ENCODE peak calls at places on chromosomes 5 and 9, in five cellular contexts. B is uterus, S is GM12878, Z is HCT116, G is lower leg skin. A is an unnamed sample.

GRCh38 chr5:177089825-177090641 is 3.3 kb downstream of the FGFR4 start:
- DNase-seq in B (no peak), S (no peak), Z (no peak), G (no peak), A (no peak)

GRCh38 chr9:127452481-127453092 is 1.3 kb downstream of the LRSAM1 start:
- DNase-seq in B (peak), S (no peak), Z (no peak), G (no peak), A (peak)

GRCh38 chr5:40834391-40834848 is 602 bp downstream of the RPL37 start:
- DNase-seq in B (no peak), S (no peak), Z (no peak), G (no peak), A (peak)

GRCh38 chr5:67353500-67353931 is 156.9 kb upstream of the CD180 start:
- DNase-seq in B (no peak), S (no peak), Z (no peak), G (no peak), A (no peak)

GRCh38 chr9:130129425-130130061 is 42.7 kb upstream of the NCS1 start:
- DNase-seq in B (no peak), S (no peak), Z (no peak), G (no peak), A (no peak)

GRCh38 chr9:126919193-126919592 is 4.6 kb downstream of the RALGPS1 start:
- DNase-seq in B (no peak), S (no peak), Z (no peak), G (no peak), A (no peak)

GRCh38 chr5:10513501-10514442 is 50.1 kb upstream of the ANKRD33B start:
- DNase-seq in B (no peak), S (no peak), Z (no peak), G (no peak), A (no peak)

GRCh38 chr9:96185518-96186156 is 116.3 kb downstream of the HSD17B3 start:
- DNase-seq in B (no peak), S (no peak), Z (no peak), G (no peak), A (no peak)

GRCh38 chr9:81492710-81493447 is 196.5 kb downstream of the TLE1 start:
- DNase-seq in B (no peak), S (no peak), Z (no peak), G (no peak), A (no peak)

GRCh38 chr5:14286574-14287399 is 143.6 kb downstream of the TRIO start:
- DNase-seq in B (no peak), S (peak), Z (no peak), G (peak), A (no peak)

GRCh38 chr5:83711982-83712601 is 8.6 kb downstream of the HAPLN1 start:
- DNase-seq in B (no peak), S (no peak), Z (no peak), G (no peak), A (peak)

GRCh38 chr9:5448461-5448860 is 1.9 kb upstream of the CD274 start:
- DNase-seq in B (no peak), S (no peak), Z (no peak), G (no peak), A (no peak)

GRCh38 chr5:8905021-8905420 is 640.9 kb downstream of the SEMA5A start:
- DNase-seq in B (no peak), S (no peak), Z (no peak), G (no peak), A (no peak)

GRCh38 chr9:127347831-127348699 is 48.9 kb upstream of the SLC2A8 start:
- DNase-seq in B (no peak), S (no peak), Z (no peak), G (no peak), A (no peak)

GRCh38 chr9:21542780-21543179 is 60.7 kb upstream of the IFNE start:
- DNase-seq in B (no peak), S (no peak), Z (no peak), G (no peak), A (no peak)

GRCh38 chr5:69484891-69485290 is 7.7 kb upstream of the OCLN start:
- DNase-seq in B (no peak), S (no peak), Z (no peak), G (peak), A (no peak)

GRCh38 chr9:99264070-99264469 is 42.0 kb downstream of the SEC61B start:
- DNase-seq in B (no peak), S (no peak), Z (peak), G (no peak), A (peak)

GRCh38 chr9:82540175-82540574 is 522.8 kb downstream of the RASEF start:
- DNase-seq in B (no peak), S (no peak), Z (no peak), G (no peak), A (no peak)

GRCh38 chr5:148830220-148830619 is 3.8 kb downstream of the ADRB2 start:
- DNase-seq in B (no peak), S (no peak), Z (no peak), G (no peak), A (no peak)

GRCh38 chr9:117029341-117029740 is 342.2 kb downstream of the TRIM32 start:
- DNase-seq in B (no peak), S (no peak), Z (no peak), G (no peak), A (no peak)

GRCh38 chr5:14510156-14510734 is 71.3 kb upstream of the OTULINL start:
- DNase-seq in B (no peak), S (no peak), Z (no peak), G (peak), A (no peak)

GRCh38 chr9:137276757-137277328 is 683 bp upstream of the TOR4A start:
- DNase-seq in B (peak), S (no peak), Z (no peak), G (peak), A (peak)

GRCh38 chr5:17402291-17403121 is 95.5 kb upstream of the TAF11L2 start:
- DNase-seq in B (no peak), S (no peak), Z (no peak), G (no peak), A (no peak)

GRCh38 chr9:82201186-82201585 is 212.6 kb downstream of the SPATA31D1 start:
- DNase-seq in B (no peak), S (no peak), Z (no peak), G (no peak), A (no peak)

GRCh38 chr9:137968235-137968634 is 90.7 kb downstream of the CACNA1B start:
- DNase-seq in B (no peak), S (no peak), Z (no peak), G (peak), A (no peak)

GRCh38 chr9:3138236-3139229 is 294.6 kb upstream of the PUM3 start:
- DNase-seq in B (no peak), S (no peak), Z (no peak), G (no peak), A (no peak)

GRCh38 chr9:129111143-129111761 is at the start of gene PTPA:
- DNase-seq in B (peak), S (no peak), Z (peak), G (peak), A (peak)
- TF ChIP-seq POLR2A in B (no peak), S (peak), Z (no peak), G (no peak), A (peak)

GRCh38 chr5:179819296-179820126 is 1.2 kb upstream of the SQSTM1 start:
- DNase-seq in B (peak), S (no peak), Z (no peak), G (peak), A (peak)
- TF ChIP-seq POLR2A in B (no peak), S (peak), Z (no peak), G (no peak), A (no peak)

GRCh38 chr5:64949331-64949730 is 180.6 kb downstream of the CWC27 start:
- DNase-seq in B (no peak), S (no peak), Z (no peak), G (no peak), A (no peak)
- TF ChIP-seq POLR2A in B (no peak), S (no peak), Z (no peak), G (no peak), A (no peak)

DNA sequence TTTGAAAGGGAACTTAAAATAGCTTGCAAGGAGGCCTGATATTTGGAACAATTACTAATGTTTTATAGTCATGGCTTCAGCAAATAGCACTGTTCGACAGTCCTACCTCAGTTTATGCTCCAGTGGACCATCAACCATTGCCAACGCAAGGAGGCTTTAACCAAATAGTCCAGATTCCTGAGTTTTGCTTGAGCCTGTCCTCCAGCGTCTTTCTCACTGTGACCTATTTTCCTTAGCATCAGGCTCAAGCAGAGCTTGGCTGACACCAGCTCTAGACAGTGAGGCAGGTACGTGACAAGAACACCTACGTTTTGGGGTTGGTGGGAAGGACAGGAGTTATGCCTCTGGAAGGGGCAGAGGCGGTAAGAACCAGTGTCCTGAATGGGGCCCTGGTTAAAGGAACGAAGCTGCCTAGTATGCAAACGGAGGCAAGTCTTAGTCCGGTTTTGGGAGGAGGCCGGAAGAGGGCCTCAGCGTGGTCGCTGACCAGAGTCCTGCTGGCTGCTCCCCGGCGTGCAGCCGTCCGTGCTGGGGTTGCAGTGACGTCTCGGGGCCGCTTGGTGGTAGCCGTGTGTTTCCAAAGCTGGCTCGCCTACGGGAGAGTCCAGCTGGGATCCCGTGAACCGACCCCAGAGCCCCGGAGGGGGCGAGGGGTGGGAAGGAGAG is 998 bp upstream of the FGF18 start:
- DNase-seq in B (peak), S (no peak), Z (peak), G (peak), A (peak)
- TF ChIP-seq POLR2A in B (no peak), S (no peak), Z (no peak), G (no peak), A (no peak)

GRCh38 chr9:34437006-34437925 is 21.1 kb downstream of the FAM219A start:
- DNase-seq in B (no peak), S (peak), Z (peak), G (no peak), A (peak)
- TF ChIP-seq POLR2A in B (no peak), S (no peak), Z (no peak), G (no peak), A (no peak)

DNA sequence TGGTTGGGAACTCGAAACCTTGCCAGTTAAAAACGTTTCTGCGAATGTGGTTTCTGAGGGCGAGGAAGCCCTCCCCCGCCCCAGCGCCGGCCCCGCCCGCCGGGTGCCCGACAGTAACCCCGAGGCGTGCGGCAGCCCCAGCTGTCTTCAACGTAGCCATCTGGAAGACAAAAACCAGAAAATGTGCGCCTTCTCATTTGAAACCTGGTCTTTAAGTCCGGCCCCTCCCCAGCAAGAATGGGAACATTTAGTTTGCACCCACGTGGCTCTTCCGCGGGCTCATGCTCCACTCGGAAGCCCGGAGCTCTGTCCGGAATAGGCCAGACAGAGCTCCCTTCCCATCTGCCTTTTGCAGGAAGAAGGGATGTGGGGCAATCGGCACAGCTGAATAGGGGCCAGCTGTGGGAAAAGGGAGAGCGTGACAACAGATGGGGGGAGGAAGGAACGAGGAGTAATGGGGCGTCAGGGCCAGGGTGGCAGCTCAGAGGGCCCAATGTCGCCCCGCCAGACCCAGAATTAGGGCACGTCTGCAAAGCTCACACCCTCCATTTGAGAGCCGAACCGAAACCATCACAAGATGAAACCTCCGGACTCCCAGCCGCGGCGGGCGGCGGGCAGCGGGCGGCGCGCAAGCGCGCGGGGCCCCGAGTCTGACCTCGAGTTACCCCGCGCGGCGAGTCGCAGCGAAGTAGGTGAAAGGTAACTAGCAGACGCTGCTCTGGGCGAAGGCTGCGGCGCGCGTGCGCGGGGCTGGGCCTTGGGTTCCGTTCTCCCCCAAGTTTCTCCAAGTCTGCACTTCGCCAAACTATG is 63.4 kb upstream of the ABCA1 start:
- DNase-seq in B (peak), S (peak), Z (peak), G (peak), A (peak)
- TF ChIP-seq POLR2A in B (peak), S (no peak), Z (no peak), G (no peak), A (peak)

GRCh38 chr9:124855944-124856773 is 2.9 kb downstream of the WDR38 start:
- DNase-seq in B (no peak), S (no peak), Z (peak), G (no peak), A (peak)
- TF ChIP-seq POLR2A in B (no peak), S (peak), Z (no peak), G (no peak), A (no peak)

GRCh38 chr5:126369995-126370731 is 53.0 kb upstream of the GRAMD2B start:
- DNase-seq in B (no peak), S (no peak), Z (no peak), G (no peak), A (no peak)
- TF ChIP-seq POLR2A in B (no peak), S (no peak), Z (no peak), G (no peak), A (no peak)

GRCh38 chr9:37758747-37759146 is 5.1 kb downstream of the TRMT10B start:
- DNase-seq in B (no peak), S (no peak), Z (no peak), G (no peak), A (no peak)

GRCh38 chr9:37752646-37753488 is 738 bp upstream of the TRMT10B start:
- DNase-seq in B (no peak), S (no peak), Z (no peak), G (peak), A (no peak)

GRCh38 chr9:37749129-37749528 is 4.5 kb upstream of the TRMT10B start:
- DNase-seq in B (no peak), S (no peak), Z (no peak), G (no peak), A (peak)

GRCh38 chr9:37751186-37751585 is 2.4 kb upstream of the TRMT10B start:
- DNase-seq in B (no peak), S (no peak), Z (no peak), G (peak), A (no peak)

GRCh38 chr9:37753489-37754190 is at the start of gene TRMT10B:
- DNase-seq in B (peak), S (peak), Z (peak), G (peak), A (peak)
- TF ChIP-seq POLR2A in B (no peak), S (peak), Z (no peak), G (no peak), A (peak)

DNA sequence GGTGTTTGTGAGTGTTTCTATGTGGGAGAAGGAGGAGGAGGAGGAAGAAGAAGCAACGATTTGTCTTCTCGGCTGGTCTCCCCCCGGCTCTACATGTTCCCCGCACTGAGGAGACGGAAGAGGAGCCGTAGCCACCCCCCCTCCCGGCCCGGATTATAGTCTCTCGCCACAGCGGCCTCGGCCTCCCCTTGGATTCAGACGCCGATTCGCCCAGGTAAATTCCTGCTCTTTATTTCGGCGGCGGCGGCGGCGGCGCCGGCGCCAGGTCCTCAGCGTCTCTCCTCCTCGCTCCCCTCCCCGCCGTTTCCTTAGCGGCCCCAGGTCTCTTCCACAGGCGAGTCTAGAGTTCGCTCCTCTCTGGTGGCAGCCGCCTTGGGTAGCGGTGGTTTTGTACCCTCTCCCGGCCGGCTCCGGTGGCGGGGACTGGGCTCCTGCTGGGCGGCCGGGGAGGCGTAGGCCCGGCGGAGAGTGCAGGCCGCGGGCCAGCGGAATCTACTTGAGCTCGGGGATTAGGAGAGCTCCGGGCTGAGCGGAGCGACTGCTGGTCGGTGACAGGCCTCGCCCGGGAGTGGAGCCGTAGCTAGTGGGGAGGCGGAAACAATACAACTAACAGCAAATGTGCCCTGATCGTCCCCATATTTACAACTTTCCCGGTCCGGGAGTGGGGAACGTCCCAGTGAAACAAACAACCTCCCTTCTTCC is 547 bp downstream of the NIPBL start:
- DNase-seq in B (peak), S (no peak), Z (peak), G (peak), A (peak)
- TF ChIP-seq POLR2A in B (no peak), S (no peak), Z (no peak), G (no peak), A (no peak)